ENCODE peak calls at places on chromosome 5, in six cellular contexts. O is CD4-positive, CD25-positive, alpha-beta regulatory T cell; T is activated CD4-positive, alpha-beta T cell treated with anti-CD3 and anti-CD28 coated beads, Interleukin-2, amount 50 U/mL, for 1 hour; K is MV-4-11; Y is EL; V is activated T-helper 9 cell treated with anti-CD3 and anti-CD28 coated beads, Interleukin-2, amount 50 U/mL, for 16 hours. U is an unnamed sample.

GRCh38 chr5:887947-888640 is 4.5 kb downstream of the BRD9 start:
- DNase-seq in K (no peak), T (no peak), O (no peak), Y (no peak), V (no peak), U (no peak)

GRCh38 chr5:93800988-93801811 is 59.8 kb upstream of the POU5F2 start:
- DNase-seq in T (no peak), V (no peak), Y (peak), K (peak), O (peak), U (peak)

GRCh38 chr5:171413153-171413910 is 6.1 kb upstream of the FGF18 start:
- DNase-seq in K (no peak), O (no peak), V (no peak), T (no peak), Y (no peak), U (peak)

GRCh38 chr5:125266106-125266505 is 519.7 kb upstream of the ZNF608 start:
- DNase-seq in K (no peak), T (no peak), O (no peak), Y (no peak), V (no peak), U (no peak)

GRCh38 chr5:141681695-141682641 is at the start of gene ARAP3:
- DNase-seq in O (peak), V (peak), K (peak), T (peak), Y (peak), U (peak)

GRCh38 chr5:55160493-55161209 is 680 bp downstream of the GPX8 start:
- DNase-seq in T (no peak), Y (peak), V (no peak), K (no peak), O (no peak), U (no peak)

GRCh38 chr5:51380603-51381207 is 2.5 kb upstream of the ISL1 start:
- DNase-seq in V (no peak), Y (peak), O (peak), K (peak), T (no peak), U (peak)

GRCh38 chr5:114148253-114148652 is 213.6 kb upstream of the KCNN2 start:
- DNase-seq in T (no peak), Y (no peak), O (no peak), K (no peak), V (no peak), U (no peak)

GRCh38 chr5:67047180-67047579 is 149.4 kb downstream of the CD180 start:
- DNase-seq in V (no peak), T (no peak), O (no peak), Y (no peak), K (no peak), U (no peak)

GRCh38 chr5:80439213-80439612 is 31.3 kb downstream of the ZFYVE16 start:
- DNase-seq in Y (no peak), O (no peak), V (no peak), K (no peak), T (no peak), U (no peak)

GRCh38 chr5:151637676-151638075 is 46.5 kb upstream of the FAT2 start:
- DNase-seq in T (no peak), K (no peak), O (no peak), Y (no peak), V (no peak), U (no peak)

GRCh38 chr5:176609724-176610429 is at the start of gene GPRIN1:
- DNase-seq in T (peak), Y (peak), O (peak), V (peak), K (peak), U (peak)

GRCh38 chr5:179296150-179296821 is 49.0 kb downstream of the ADAMTS2 start:
- DNase-seq in Y (no peak), O (no peak), K (no peak), V (no peak), T (no peak), U (no peak)

GRCh38 chr5:1494780-1495524 is 28.8 kb downstream of the LPCAT1 start:
- DNase-seq in V (no peak), O (peak), T (no peak), K (peak), Y (no peak), U (no peak)

GRCh38 chr5:132500244-132500930 is 9.8 kb upstream of the IRF1 start:
- DNase-seq in O (no peak), T (peak), V (no peak), K (no peak), Y (no peak), U (no peak)

GRCh38 chr5:168613996-168614395 is 34.8 kb upstream of the PANK3 start:
- DNase-seq in T (no peak), V (no peak), Y (no peak), O (no peak), K (no peak), U (no peak)

GRCh38 chr5:69485471-69485870 is 7.1 kb upstream of the OCLN start:
- DNase-seq in T (no peak), V (no peak), K (no peak), O (no peak), Y (no peak), U (no peak)

GRCh38 chr5:179732918-179733763 is 519 bp downstream of the MAML1 start:
- DNase-seq in Y (peak), T (peak), K (no peak), O (peak), V (peak), U (peak)

GRCh38 chr5:57382665-57383064 is 99.9 kb downstream of the ACTBL2 start:
- DNase-seq in K (no peak), T (no peak), Y (peak), V (no peak), O (no peak), U (no peak)

GRCh38 chr5:80623911-80624457 is 30.5 kb upstream of the MSH3 start:
- DNase-seq in T (no peak), Y (no peak), O (no peak), V (no peak), K (peak), U (peak)

GRCh38 chr5:68290260-68290674 is 74.7 kb downstream of the PIK3R1 start:
- DNase-seq in T (no peak), K (no peak), V (no peak), O (no peak), Y (peak), U (peak)

GRCh38 chr5:58983496-58983895 is 400.6 kb downstream of the RAB3C start:
- DNase-seq in K (no peak), T (no peak), Y (no peak), V (no peak), O (no peak), U (peak)

GRCh38 chr5:131288328-131288727 is 24.5 kb downstream of the CDC42SE2 start:
- DNase-seq in V (no peak), Y (no peak), O (no peak), K (no peak), T (no peak), U (no peak)

GRCh38 chr5:125401724-125402622 is 655.5 kb upstream of the ZNF608 start:
- DNase-seq in K (no peak), V (no peak), Y (no peak), O (no peak), T (no peak), U (no peak)

GRCh38 chr5:141494761-141495455 is 6.0 kb downstream of the PCDHGC5 start:
- DNase-seq in V (no peak), K (no peak), T (no peak), O (no peak), Y (no peak), U (no peak)

GRCh38 chr5:80083115-80083890 is 48.2 kb downstream of the THBS4 start:
- DNase-seq in Y (peak), O (peak), K (peak), V (no peak), T (no peak), U (peak)

GRCh38 chr5:125484272-125485002 is 738.0 kb upstream of the ZNF608 start:
- DNase-seq in T (no peak), K (no peak), Y (peak), O (no peak), V (no peak), U (peak)

GRCh38 chr5:170986598-170986997 is 124.8 kb downstream of the RANBP17 start:
- DNase-seq in O (peak), Y (peak), T (no peak), V (no peak), K (peak), U (peak)

GRCh38 chr5:103561670-103562069 is 919 bp downstream of the NUDT12 start:
- DNase-seq in Y (peak), T (no peak), V (no peak), K (no peak), O (no peak), U (no peak)

GRCh38 chr5:77437194-77437593 is 54.9 kb downstream of the WDR41 start:
- DNase-seq in T (no peak), O (peak), Y (no peak), V (no peak), K (no peak), U (peak)

GRCh38 chr5:109416882-109417281 is 7.1 kb upstream of the PJA2 start:
- DNase-seq in O (no peak), K (no peak), Y (no peak), V (no peak), T (no peak), U (no peak)

GRCh38 chr5:181170996-181171395 is 23.6 kb downstream of the OR2V2 start:
- DNase-seq in Y (peak), O (no peak), V (no peak), K (peak), T (no peak), U (no peak)

GRCh38 chr5:79189439-79190234 is 46.3 kb upstream of the JMY start:
- DNase-seq in Y (no peak), V (no peak), T (no peak), O (no peak), K (no peak), U (no peak)

GRCh38 chr5:41764650-41765049 is 105.6 kb downstream of the OXCT1 start:
- DNase-seq in Y (no peak), V (no peak), K (no peak), T (no peak), O (no peak), U (no peak)

GRCh38 chr5:67648201-67648671 is 451.6 kb upstream of the CD180 start:
- DNase-seq in Y (peak), T (no peak), V (no peak), K (no peak), O (no peak), U (no peak)

GRCh38 chr5:149002761-149003689 is 59.8 kb downstream of the SH3TC2 start:
- DNase-seq in K (no peak), V (no peak), T (no peak), O (no peak), Y (peak), U (peak)

GRCh38 chr5:67196537-67197059 is at the start of gene CD180:
- DNase-seq in V (no peak), Y (no peak), O (no peak), K (peak), T (no peak), U (no peak)